ENCODE peak calls at places on chromosomes 13 and 19, in seven cellular contexts. C, T, Z, D, K, Q and I are unnamed samples.

GRCh38 chr13:41588899-41589298 is 131.5 kb downstream of the RGCC start:
- DNase-seq in D (peak), K (peak), T (no peak), Q (no peak), C (no peak), Z (no peak), I (no peak)

GRCh38 chr13:24168980-24169379 is 8.5 kb downstream of the SPATA13 start:
- DNase-seq in C (no peak), Z (no peak), T (no peak), Q (no peak), K (no peak), D (peak), I (no peak)

GRCh38 chr13:67267136-67267535 is 37.0 kb upstream of the PCDH9 start:
- DNase-seq in C (no peak), Z (no peak), T (no peak), Q (no peak), K (no peak), D (peak), I (no peak)

GRCh38 chr19:55176116-55176515 is 4.0 kb downstream of the SYT5 start:
- DNase-seq in C (no peak), T (no peak), K (no peak), D (no peak), Q (no peak), Z (no peak), I (no peak)

GRCh38 chr13:42102961-42103688 is 54.7 kb downstream of the DGKH start:
- DNase-seq in Q (no peak), T (no peak), C (no peak), D (peak), K (no peak), Z (no peak), I (no peak)

GRCh38 chr13:91270031-91270430 is 77.5 kb upstream of the MIR17HG start:
- DNase-seq in Z (no peak), T (no peak), K (no peak), C (no peak), Q (no peak), D (no peak), I (no peak)

GRCh38 chr19:4430760-4431159 is 26.8 kb downstream of the UBXN6 start:
- DNase-seq in C (no peak), K (no peak), T (no peak), Q (peak), D (no peak), Z (no peak), I (no peak)

GRCh38 chr13:112637017-112637801 is 49.3 kb upstream of the TUBGCP3 start:
- DNase-seq in K (no peak), Z (no peak), T (no peak), Q (no peak), C (no peak), D (no peak), I (no peak)

GRCh38 chr13:30394798-30395191 is 27.5 kb upstream of the UBE2L5 start:
- DNase-seq in D (peak), K (no peak), Z (no peak), Q (no peak), C (no peak), T (no peak), I (no peak)

GRCh38 chr19:2294377-2295335 is 12.7 kb upstream of the PEAK3 start:
- DNase-seq in T (no peak), C (no peak), K (no peak), D (peak), Z (no peak), Q (no peak), I (no peak)

GRCh38 chr13:99656092-99656745 is 154.9 kb downstream of the TM9SF2 start:
- DNase-seq in D (peak), C (peak), Q (peak), K (peak), T (peak), Z (peak), I (peak)

GRCh38 chr13:101417501-101417900 is 1.2 kb upstream of the NALCN start:
- DNase-seq in T (no peak), C (no peak), Q (no peak), D (no peak), Z (no peak), K (no peak), I (no peak)

GRCh38 chr19:45715139-45715538 is 15.6 kb downstream of the FBXO46 start:
- DNase-seq in T (no peak), K (no peak), D (no peak), Z (no peak), C (no peak), Q (no peak), I (no peak)

GRCh38 chr13:76016799-76017198 is 380.7 kb downstream of the LMO7 start:
- DNase-seq in Z (no peak), K (no peak), C (no peak), D (peak), Q (no peak), T (no peak), I (no peak)